ENCODE peak calls at places on chromosomes 4 and X, in nine cellular contexts. One of them, this sample, is unnamed. For H3K9me3 and H3K36me3, the result is how much of the 10 kb centered on the place peaks cover.

GRCh38 chrX:112211459-112211858 is 128.9 kb upstream of the TRPC5 start:
- DNase-seq in H1: no peak
- DNase-seq in fibroblast of lung: peak
- DNase-seq in BE2C: no peak
- DNase-seq in body of pancreas: no peak
- DNase-seq in colonic mucosa: no peak
- DNase-seq in CD8-positive, alpha-beta memory T cell: no peak
- DNase-seq in mammary epithelial cell: peak
- DNase-seq in astrocyte: peak
- DNase-seq in this sample: no peak

GRCh38 chrX:108165349-108166111 is 74.0 kb downstream of the ATG4A start:
- DNase-seq in H1: peak
- DNase-seq in fibroblast of lung: peak
- DNase-seq in BE2C: no peak
- DNase-seq in body of pancreas: peak
- DNase-seq in colonic mucosa: no peak
- DNase-seq in CD8-positive, alpha-beta memory T cell: no peak
- DNase-seq in mammary epithelial cell: peak
- DNase-seq in astrocyte: peak
- DNase-seq in this sample: no peak

GRCh38 chrX:153953342-153953830 is 8.9 kb upstream of the RENBP start:
- DNase-seq in H1: peak
- DNase-seq in fibroblast of lung: peak
- DNase-seq in BE2C: peak
- DNase-seq in body of pancreas: peak
- DNase-seq in colonic mucosa: peak
- DNase-seq in CD8-positive, alpha-beta memory T cell: peak
- DNase-seq in mammary epithelial cell: peak
- DNase-seq in astrocyte: peak
- DNase-seq in this sample: peak

GRCh38 chrX:133493366-133493765 is 78.1 kb upstream of the GPC4 start:
- DNase-seq in H1: no peak
- DNase-seq in fibroblast of lung: no peak
- DNase-seq in BE2C: no peak
- DNase-seq in body of pancreas: no peak
- DNase-seq in colonic mucosa: no peak
- DNase-seq in CD8-positive, alpha-beta memory T cell: no peak
- DNase-seq in mammary epithelial cell: peak
- DNase-seq in astrocyte: no peak
- DNase-seq in this sample: no peak

GRCh38 chrX:100643943-100644587 is at the start of gene SRPX2:
- DNase-seq in H1: no peak
- DNase-seq in fibroblast of lung: peak
- DNase-seq in BE2C: no peak
- DNase-seq in body of pancreas: peak
- DNase-seq in colonic mucosa: no peak
- DNase-seq in CD8-positive, alpha-beta memory T cell: no peak
- DNase-seq in mammary epithelial cell: peak
- DNase-seq in astrocyte: peak
- DNase-seq in this sample: peak

GRCh38 chr4:123379392-123379791 is 17.2 kb upstream of the SPRY1 start:
- DNase-seq in H1: no peak
- DNase-seq in fibroblast of lung: no peak
- DNase-seq in BE2C: no peak
- DNase-seq in body of pancreas: no peak
- DNase-seq in colonic mucosa: no peak
- DNase-seq in CD8-positive, alpha-beta memory T cell: no peak
- DNase-seq in mammary epithelial cell: no peak
- DNase-seq in astrocyte: no peak
- DNase-seq in this sample: no peak

GRCh38 chr4:40193018-40193571 is 3.7 kb upstream of the RHOH start:
- DNase-seq in H1: peak
- DNase-seq in fibroblast of lung: no peak
- DNase-seq in BE2C: no peak
- DNase-seq in body of pancreas: no peak
- DNase-seq in colonic mucosa: no peak
- DNase-seq in CD8-positive, alpha-beta memory T cell: no peak
- DNase-seq in mammary epithelial cell: no peak
- DNase-seq in astrocyte: no peak
- DNase-seq in this sample: no peak

GRCh38 chrX:147763131-147763530 is 148.6 kb upstream of the FMR1 start:
- DNase-seq in H1: no peak
- DNase-seq in fibroblast of lung: no peak
- DNase-seq in BE2C: no peak
- DNase-seq in body of pancreas: no peak
- DNase-seq in colonic mucosa: no peak
- DNase-seq in CD8-positive, alpha-beta memory T cell: no peak
- DNase-seq in mammary epithelial cell: no peak
- DNase-seq in astrocyte: no peak
- DNase-seq in this sample: no peak

GRCh38 chr4:168621806-168622589 is 125.1 kb downstream of the PALLD start:
- DNase-seq in H1: no peak
- DNase-seq in fibroblast of lung: peak
- DNase-seq in BE2C: no peak
- DNase-seq in body of pancreas: no peak
- DNase-seq in colonic mucosa: no peak
- DNase-seq in CD8-positive, alpha-beta memory T cell: no peak
- DNase-seq in mammary epithelial cell: peak
- DNase-seq in astrocyte: peak
- DNase-seq in this sample: no peak

GRCh38 chrX:30495468-30495867 is 82.1 kb downstream of the TASL start:
- DNase-seq in H1: no peak
- DNase-seq in fibroblast of lung: no peak
- DNase-seq in BE2C: no peak
- DNase-seq in body of pancreas: no peak
- DNase-seq in colonic mucosa: no peak
- DNase-seq in CD8-positive, alpha-beta memory T cell: no peak
- DNase-seq in mammary epithelial cell: no peak
- DNase-seq in astrocyte: no peak
- DNase-seq in this sample: no peak

GRCh38 chr4:6909970-6910339 is 329 bp downstream of the TBC1D14 start:
- DNase-seq in H1: no peak
- DNase-seq in fibroblast of lung: no peak
- DNase-seq in BE2C: no peak
- DNase-seq in body of pancreas: peak
- DNase-seq in colonic mucosa: peak
- DNase-seq in CD8-positive, alpha-beta memory T cell: no peak
- DNase-seq in mammary epithelial cell: no peak
- DNase-seq in astrocyte: no peak
- DNase-seq in this sample: no peak

GRCh38 chr4:48047421-48047844 is 30.9 kb downstream of the NIPAL1 start:
- DNase-seq in H1: no peak
- DNase-seq in fibroblast of lung: no peak
- DNase-seq in BE2C: no peak
- DNase-seq in body of pancreas: no peak
- DNase-seq in colonic mucosa: peak
- DNase-seq in CD8-positive, alpha-beta memory T cell: peak
- DNase-seq in mammary epithelial cell: no peak
- DNase-seq in astrocyte: no peak
- DNase-seq in this sample: no peak

GRCh38 chr4:122541996-122542395 is 78.9 kb downstream of the IL21 start:
- DNase-seq in H1: no peak
- DNase-seq in fibroblast of lung: no peak
- DNase-seq in BE2C: no peak
- DNase-seq in body of pancreas: no peak
- DNase-seq in colonic mucosa: no peak
- DNase-seq in CD8-positive, alpha-beta memory T cell: no peak
- DNase-seq in mammary epithelial cell: no peak
- DNase-seq in astrocyte: no peak
- DNase-seq in this sample: no peak

GRCh38 chr4:152382057-152382785 is 153.7 kb downstream of the FBXW7 start:
- DNase-seq in H1: no peak
- DNase-seq in fibroblast of lung: no peak
- DNase-seq in BE2C: no peak
- DNase-seq in body of pancreas: peak
- DNase-seq in colonic mucosa: no peak
- DNase-seq in CD8-positive, alpha-beta memory T cell: no peak
- DNase-seq in mammary epithelial cell: no peak
- DNase-seq in astrocyte: no peak
- DNase-seq in this sample: no peak

GRCh38 chrX:44227981-44228380 is 115.5 kb downstream of the EFHC2 start:
- DNase-seq in H1: no peak
- DNase-seq in fibroblast of lung: no peak
- DNase-seq in BE2C: no peak
- DNase-seq in body of pancreas: no peak
- DNase-seq in colonic mucosa: no peak
- DNase-seq in CD8-positive, alpha-beta memory T cell: no peak
- DNase-seq in mammary epithelial cell: no peak
- DNase-seq in astrocyte: no peak
- DNase-seq in this sample: no peak
- H3K9me3 ChIP-seq in H1: under half
- H3K9me3 ChIP-seq in fibroblast of lung: under half
- H3K9me3 ChIP-seq in BE2C: under half
- H3K9me3 ChIP-seq in body of pancreas: under half
- H3K9me3 ChIP-seq in colonic mucosa: under half
- H3K9me3 ChIP-seq in CD8-positive, alpha-beta memory T cell: under half
- H3K9me3 ChIP-seq in mammary epithelial cell: under half
- H3K9me3 ChIP-seq in astrocyte: under half
- H3K9me3 ChIP-seq in this sample: under half

GRCh38 chr4:1336079-1336478 is 10.9 kb upstream of the UVSSA start:
- DNase-seq in H1: no peak
- DNase-seq in fibroblast of lung: peak
- DNase-seq in BE2C: no peak
- DNase-seq in body of pancreas: no peak
- DNase-seq in colonic mucosa: no peak
- DNase-seq in CD8-positive, alpha-beta memory T cell: no peak
- DNase-seq in mammary epithelial cell: peak
- DNase-seq in astrocyte: no peak
- DNase-seq in this sample: no peak

GRCh38 chr4:1338752-1339414 is 8.1 kb upstream of the UVSSA start:
- DNase-seq in H1: no peak
- DNase-seq in fibroblast of lung: no peak
- DNase-seq in BE2C: no peak
- DNase-seq in body of pancreas: no peak
- DNase-seq in colonic mucosa: no peak
- DNase-seq in CD8-positive, alpha-beta memory T cell: no peak
- DNase-seq in mammary epithelial cell: no peak
- DNase-seq in astrocyte: no peak
- DNase-seq in this sample: no peak

GRCh38 chr4:1337376-1337831 is 9.6 kb upstream of the UVSSA start:
- DNase-seq in H1: no peak
- DNase-seq in fibroblast of lung: no peak
- DNase-seq in BE2C: no peak
- DNase-seq in body of pancreas: no peak
- DNase-seq in colonic mucosa: peak
- DNase-seq in CD8-positive, alpha-beta memory T cell: no peak
- DNase-seq in mammary epithelial cell: peak
- DNase-seq in astrocyte: no peak
- DNase-seq in this sample: no peak

GRCh38 chr4:1339489-1339888 is 7.5 kb upstream of the UVSSA start:
- DNase-seq in H1: no peak
- DNase-seq in fibroblast of lung: no peak
- DNase-seq in BE2C: no peak
- DNase-seq in body of pancreas: no peak
- DNase-seq in colonic mucosa: no peak
- DNase-seq in CD8-positive, alpha-beta memory T cell: no peak
- DNase-seq in mammary epithelial cell: no peak
- DNase-seq in astrocyte: no peak
- DNase-seq in this sample: no peak

GRCh38 chr4:1337951-1338751 is 8.9 kb upstream of the UVSSA start:
- DNase-seq in H1: no peak
- DNase-seq in fibroblast of lung: no peak
- DNase-seq in BE2C: no peak
- DNase-seq in body of pancreas: no peak
- DNase-seq in colonic mucosa: no peak
- DNase-seq in CD8-positive, alpha-beta memory T cell: no peak
- DNase-seq in mammary epithelial cell: no peak
- DNase-seq in astrocyte: no peak
- DNase-seq in this sample: no peak
- H3K36me3 ChIP-seq in H1: half or more
- H3K36me3 ChIP-seq in fibroblast of lung: under half
- H3K36me3 ChIP-seq in BE2C: half or more
- H3K36me3 ChIP-seq in body of pancreas: under half
- H3K36me3 ChIP-seq in colonic mucosa: under half
- H3K36me3 ChIP-seq in CD8-positive, alpha-beta memory T cell: under half
- H3K36me3 ChIP-seq in mammary epithelial cell: under half
- H3K36me3 ChIP-seq in astrocyte: under half
- H3K36me3 ChIP-seq in this sample: under half

DNA sequence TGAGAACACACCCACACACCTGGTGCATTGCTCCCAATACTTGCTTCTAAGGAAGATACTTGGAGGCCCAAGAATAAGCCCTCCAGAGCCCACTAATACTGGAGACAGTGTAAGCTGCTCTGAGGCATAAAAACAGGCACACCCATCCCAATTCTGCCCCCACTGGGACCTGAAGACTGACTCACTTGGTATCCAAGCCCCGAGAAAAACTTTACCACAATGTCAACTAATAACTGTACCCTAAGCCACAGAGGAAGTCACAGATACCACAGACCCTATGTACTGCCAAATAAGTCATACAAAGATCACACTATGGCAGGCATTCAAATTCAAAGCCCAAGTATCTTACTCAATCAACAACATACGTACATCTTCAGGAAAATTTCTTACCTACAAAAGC is 398.2 kb upstream of the SPANXN1 start:
- DNase-seq in H1: no peak
- DNase-seq in fibroblast of lung: no peak
- DNase-seq in BE2C: no peak
- DNase-seq in body of pancreas: no peak
- DNase-seq in colonic mucosa: no peak
- DNase-seq in CD8-positive, alpha-beta memory T cell: no peak
- DNase-seq in mammary epithelial cell: peak
- DNase-seq in astrocyte: no peak
- DNase-seq in this sample: no peak
- H3K9me3 ChIP-seq in H1: under half
- H3K9me3 ChIP-seq in fibroblast of lung: under half
- H3K9me3 ChIP-seq in BE2C: under half
- H3K9me3 ChIP-seq in body of pancreas: under half
- H3K9me3 ChIP-seq in colonic mucosa: under half
- H3K9me3 ChIP-seq in CD8-positive, alpha-beta memory T cell: under half
- H3K9me3 ChIP-seq in mammary epithelial cell: under half
- H3K9me3 ChIP-seq in astrocyte: under half
- H3K9me3 ChIP-seq in this sample: under half

GRCh38 chrX:287670-288069 is 6.5 kb downstream of the PLCXD1 start:
- DNase-seq in H1: no peak
- DNase-seq in fibroblast of lung: no peak
- DNase-seq in BE2C: no peak
- DNase-seq in body of pancreas: no peak
- DNase-seq in colonic mucosa: no peak
- DNase-seq in CD8-positive, alpha-beta memory T cell: no peak
- DNase-seq in mammary epithelial cell: no peak
- DNase-seq in astrocyte: no peak
- DNase-seq in this sample: no peak

GRCh38 chrX:285076-285677 is 4.0 kb downstream of the PLCXD1 start:
- DNase-seq in H1: no peak
- DNase-seq in fibroblast of lung: no peak
- DNase-seq in BE2C: no peak
- DNase-seq in body of pancreas: no peak
- DNase-seq in colonic mucosa: peak
- DNase-seq in CD8-positive, alpha-beta memory T cell: no peak
- DNase-seq in mammary epithelial cell: no peak
- DNase-seq in astrocyte: no peak
- DNase-seq in this sample: peak

GRCh38 chrX:288561-288991 is 7.4 kb downstream of the PLCXD1 start:
- DNase-seq in H1: no peak
- DNase-seq in fibroblast of lung: no peak
- DNase-seq in BE2C: no peak
- DNase-seq in body of pancreas: no peak
- DNase-seq in colonic mucosa: peak
- DNase-seq in CD8-positive, alpha-beta memory T cell: no peak
- DNase-seq in mammary epithelial cell: no peak
- DNase-seq in astrocyte: no peak
- DNase-seq in this sample: peak

GRCh38 chrX:281166-281999 is at the start of gene PLCXD1:
- DNase-seq in H1: peak
- DNase-seq in fibroblast of lung: peak
- DNase-seq in BE2C: peak
- DNase-seq in body of pancreas: peak
- DNase-seq in colonic mucosa: no peak
- DNase-seq in CD8-positive, alpha-beta memory T cell: no peak
- DNase-seq in mammary epithelial cell: no peak
- DNase-seq in astrocyte: no peak
- DNase-seq in this sample: peak

GRCh38 chrX:283115-283845 is 2.1 kb downstream of the PLCXD1 start:
- DNase-seq in H1: peak
- DNase-seq in fibroblast of lung: peak
- DNase-seq in BE2C: peak
- DNase-seq in body of pancreas: peak
- DNase-seq in colonic mucosa: peak
- DNase-seq in CD8-positive, alpha-beta memory T cell: peak
- DNase-seq in mammary epithelial cell: peak
- DNase-seq in astrocyte: peak
- DNase-seq in this sample: peak
- H3K36me3 ChIP-seq in H1: under half
- H3K36me3 ChIP-seq in fibroblast of lung: under half
- H3K36me3 ChIP-seq in BE2C: under half
- H3K36me3 ChIP-seq in body of pancreas: under half
- H3K36me3 ChIP-seq in colonic mucosa: under half
- H3K36me3 ChIP-seq in CD8-positive, alpha-beta memory T cell: under half
- H3K36me3 ChIP-seq in mammary epithelial cell: under half
- H3K36me3 ChIP-seq in astrocyte: under half
- H3K36me3 ChIP-seq in this sample: under half

This sample was measured in aorta.